ENCODE peak calls at places on chromosomes 4 and X, in four cellular contexts. A is NCI-H460, H is Right ventricle myocardium inferior, L is mesendoderm. W is an unnamed sample.

GRCh38 chr4:122836941-122837340 is 10.3 kb downstream of the FGF2 start:
- DNase-seq in A (no peak), H (no peak), L (no peak), W (no peak)

GRCh38 chr4:139461022-139461421 is 7.1 kb downstream of the RAB33B start:
- DNase-seq in A (no peak), H (no peak), L (peak), W (peak)

GRCh38 chr4:122118243-122118642 is 33.9 kb upstream of the BLTP1 start:
- DNase-seq in A (no peak), H (no peak), L (peak), W (no peak)

GRCh38 chr4:102342404-102343074 is 2.7 kb downstream of the SLC39A8 start:
- DNase-seq in A (no peak), H (no peak), L (peak), W (no peak)

GRCh38 chrX:3262906-3263305 is 83.5 kb downstream of the MXRA5 start:
- DNase-seq in A (peak), H (no peak), L (no peak), W (no peak)

GRCh38 chr4:184330008-184330400 is 112.3 kb upstream of the ENPP6 start:
- DNase-seq in A (no peak), H (no peak), L (no peak), W (no peak)

GRCh38 chr4:170323623-170324022 is 233.9 kb upstream of the AADAT start:
- DNase-seq in A (no peak), H (no peak), L (no peak), W (no peak)

GRCh38 chr4:8016527-8016926 is 76.9 kb upstream of the AFAP1 start:
- DNase-seq in A (no peak), H (peak), L (no peak), W (no peak)

GRCh38 chr4:11954093-11954492 is 525.4 kb upstream of the HS3ST1 start:
- DNase-seq in A (no peak), H (no peak), L (peak), W (peak)

GRCh38 chr4:86338521-86338920 is 21.3 kb downstream of the MAPK10 start:
- DNase-seq in A (no peak), H (no peak), L (no peak), W (no peak)

GRCh38 chr4:39348371-39349265 is 17.5 kb downstream of the RFC1 start:
- DNase-seq in A (no peak), H (no peak), L (no peak), W (no peak)

GRCh38 chr4:15001248-15001824 is 945 bp upstream of the CPEB2 start:
- DNase-seq in A (peak), H (peak), L (peak), W (peak)

GRCh38 chr4:76214269-76214628 is 625 bp upstream of the SCARB2 start:
- DNase-seq in A (no peak), H (no peak), L (peak), W (peak)

GRCh38 chr4:98181815-98182214 is 38.5 kb upstream of the STPG2 start:
- DNase-seq in A (peak), H (no peak), L (peak), W (peak)

GRCh38 chr4:89001647-89002518 is 55.1 kb downstream of the FAM13A start:
- DNase-seq in A (no peak), H (no peak), L (no peak), W (no peak)